ENCODE peak calls at places on chromosome 1, in ten cellular contexts. G is AG09309; J is HS-5; S is omental fat pad; R is naive thymus-derived CD8-positive, alpha-beta T cell; E is left kidney; Z is amygdala; L is A673; I is right cardiac atrium; W is left lung. X is an unnamed sample.

GRCh38 chr1:168920456-168921094 is 185.9 kb upstream of the ATP1B1 start:
- DNase-seq in G (no peak), J (no peak), S (no peak), R (no peak), E (no peak), Z (no peak), L (no peak), I (peak), W (no peak), X (peak)

GRCh38 chr1:41662061-41662655 is 177.7 kb upstream of the EDN2 start:
- DNase-seq in G (peak), J (no peak), S (no peak), R (peak), E (peak), Z (no peak), L (peak), I (peak), W (peak), X (peak)

GRCh38 chr1:204323887-204324286 is 35.8 kb downstream of the PLEKHA6 start:
- DNase-seq in G (peak), J (peak), S (no peak), R (no peak), E (no peak), Z (no peak), L (no peak), I (no peak), W (no peak), X (peak)

GRCh38 chr1:187047298-187047697 is 218.5 kb downstream of the PLA2G4A start:
- DNase-seq in G (no peak), J (no peak), S (no peak), R (no peak), E (no peak), Z (no peak), L (no peak), I (no peak), W (no peak), X (no peak)

GRCh38 chr1:62241357-62242131 is 46.9 kb downstream of the L1TD1 start:
- DNase-seq in G (no peak), J (no peak), S (no peak), R (no peak), E (peak), Z (no peak), L (no peak), I (no peak), W (no peak), X (no peak)

GRCh38 chr1:100440075-100440809 is 87.9 kb downstream of the CDC14A start:
- DNase-seq in G (no peak), J (no peak), S (no peak), R (peak), E (peak), Z (no peak), L (no peak), I (peak), W (no peak), X (no peak)

GRCh38 chr1:47175227-47175934 is 14.5 kb downstream of the PDZK1IP1 start:
- DNase-seq in G (no peak), J (no peak), S (no peak), R (no peak), E (peak), Z (no peak), L (peak), I (peak), W (no peak), X (peak)

GRCh38 chr1:93625582-93626327 is 55.9 kb downstream of the BCAR3 start:
- DNase-seq in G (peak), J (peak), S (no peak), R (no peak), E (peak), Z (no peak), L (no peak), I (peak), W (no peak), X (peak)

GRCh38 chr1:11059166-11059989 is 440 bp downstream of the SRM start:
- DNase-seq in G (no peak), J (no peak), S (no peak), R (no peak), E (no peak), Z (no peak), L (peak), I (no peak), W (no peak), X (no peak)

GRCh38 chr1:66315675-66316074 is 218.3 kb upstream of the SGIP1 start:
- DNase-seq in G (no peak), J (no peak), S (no peak), R (no peak), E (no peak), Z (no peak), L (no peak), I (no peak), W (no peak), X (peak)

GRCh38 chr1:19651141-19651737 is 7.1 kb downstream of the NBL1 start:
- DNase-seq in G (no peak), J (no peak), S (no peak), R (peak), E (peak), Z (no peak), L (peak), I (peak), W (no peak), X (peak)